ENCODE peak calls at places on chromosomes 6 and 20, in five cellular contexts. T, M, L, S and W are unnamed samples.

GRCh38 chr20:10771435-10772140 is 97.8 kb upstream of the JAG1 start:
- DNase-seq in T (no peak), M (no peak), L (no peak), S (no peak), W (peak)

GRCh38 chr6:111503194-111503593 is 20.2 kb upstream of the REV3L start:
- DNase-seq in T (no peak), M (no peak), L (peak), S (no peak), W (peak)

GRCh38 chr6:166679566-166679965 is 52.5 kb upstream of the RPS6KA2 start:
- DNase-seq in T (no peak), M (no peak), L (no peak), S (no peak), W (no peak)

GRCh38 chr20:53668981-53669380 is 75.3 kb upstream of the ZNF217 start:
- DNase-seq in T (no peak), M (no peak), L (no peak), S (no peak), W (no peak)

GRCh38 chr20:1900321-1900791 is 5.1 kb downstream of the SIRPA start:
- DNase-seq in T (no peak), M (no peak), L (peak), S (no peak), W (peak)

GRCh38 chr6:109002100-109002697 is 92.4 kb downstream of the SESN1 start:
- DNase-seq in T (no peak), M (no peak), L (no peak), S (no peak), W (peak)

GRCh38 chr20:38406476-38406875 is 28.7 kb downstream of the SNHG17 start:
- DNase-seq in T (no peak), M (no peak), L (no peak), S (no peak), W (no peak)

GRCh38 chr6:34095741-34096140 is 50.1 kb downstream of the GRM4 start:
- DNase-seq in T (no peak), M (no peak), L (no peak), S (no peak), W (no peak)

GRCh38 chr6:139124887-139125672 is 9.8 kb upstream of the HECA start:
- DNase-seq in T (no peak), M (no peak), L (peak), S (peak), W (peak)

GRCh38 chr20:6053776-6054688 is at the start of gene LRRN4:
- DNase-seq in T (no peak), M (no peak), L (peak), S (no peak), W (no peak)

GRCh38 chr6:101069191-101069795 is 188.2 kb upstream of the ASCC3 start:
- DNase-seq in T (no peak), M (no peak), L (no peak), S (no peak), W (no peak)

GRCh38 chr6:20954325-20954724 is 420.1 kb downstream of the CDKAL1 start:
- DNase-seq in T (no peak), M (no peak), L (no peak), S (no peak), W (no peak)

GRCh38 chr6:48775157-48775556 is 664.2 kb upstream of the PTCHD4 start:
- DNase-seq in T (no peak), M (no peak), L (no peak), S (no peak), W (peak)

GRCh38 chr6:11366183-11366933 is 133.9 kb upstream of the NEDD9 start:
- DNase-seq in T (no peak), M (no peak), L (no peak), S (peak), W (no peak)

GRCh38 chr20:57388953-57389694 is 2.1 kb upstream of the RBM38 start:
- DNase-seq in T (no peak), M (no peak), L (peak), S (peak), W (peak)

GRCh38 chr6:138528137-138528536 is 28.8 kb upstream of the NHSL1 start:
- DNase-seq in T (no peak), M (no peak), L (no peak), S (no peak), W (peak)

GRCh38 chr20:32441638-32442037 is 83.5 kb downstream of the ASXL1 start:
- DNase-seq in T (no peak), M (no peak), L (no peak), S (peak), W (no peak)